ENCODE peak calls at places on chromosomes 16 and 17, in six cellular contexts. L, O, U, Q, K and R are unnamed samples.

GRCh38 chr17:64787921-64788271 is 125.8 kb upstream of the SMURF2 start:
- DNase-seq in L (no peak), O (no peak), U (no peak), Q (no peak), K (no peak), R (no peak)

GRCh38 chr17:74280093-74280513 is 6.1 kb downstream of the DNAI2 start:
- DNase-seq in L (no peak), O (peak; percentile 66), U (peak; percentile 42), Q (peak; percentile 52), K (peak; percentile 43), R (no peak)

GRCh38 chr16:81655474-81656162 is 123.5 kb upstream of the PLCG2 start:
- DNase-seq in L (no peak), O (no peak), U (no peak), Q (no peak), K (no peak), R (no peak)

GRCh38 chr16:90077757-90078593 is 844 bp upstream of the PRDM7 start:
- DNase-seq in L (no peak), O (peak; percentile 56), U (no peak), Q (peak; percentile 27), K (peak; percentile 66), R (peak; percentile 66)

GRCh38 chr17:8108972-8109668 is 9.2 kb downstream of the ALOXE3 start:
- DNase-seq in L (no peak), O (no peak), U (no peak), Q (no peak), K (no peak), R (no peak)

GRCh38 chr16:69108905-69109252 is 3.4 kb downstream of the HAS3 start:
- DNase-seq in L (no peak), O (no peak), U (no peak), Q (no peak), K (no peak), R (no peak)

GRCh38 chr17:21025446-21025845 is 17.4 kb downstream of the USP22 start:
- DNase-seq in L (no peak), O (no peak), U (no peak), Q (no peak), K (no peak), R (no peak)

GRCh38 chr17:82095777-82096708 is 2.0 kb downstream of the FASN start:
- DNase-seq in L (no peak), O (no peak), U (peak; percentile 10), Q (no peak), K (no peak), R (no peak)

GRCh38 chr17:19755392-19755791 is 7.3 kb upstream of the ALDH3A1 start:
- DNase-seq in L (no peak), O (no peak), U (no peak), Q (no peak), K (no peak), R (no peak)

GRCh38 chr16:569445-570254 is at the start of gene PIGQ:
- DNase-seq in L (no peak), O (peak; percentile 68), U (peak; percentile 71), Q (peak; percentile 58), K (peak; percentile 62), R (peak; percentile 45)

GRCh38 chr17:12928736-12929135 is 89.1 kb downstream of the ELAC2 start:
- DNase-seq in L (no peak), O (no peak), U (no peak), Q (no peak), K (no peak), R (no peak)

GRCh38 chr16:81551141-81551808 is 106.7 kb downstream of the CMIP start:
- DNase-seq in L (no peak), O (no peak), U (no peak), Q (no peak), K (no peak), R (no peak)

GRCh38 chr16:89360760-89361435 is 129.5 kb downstream of the ANKRD11 start:
- DNase-seq in L (no peak), O (peak; percentile 84), U (no peak), Q (peak; percentile 69), K (peak; percentile 87), R (peak; percentile 91)

GRCh38 chr16:86761117-86761971 is 183.0 kb downstream of the FOXL1 start:
- DNase-seq in L (peak; percentile 38), O (no peak), U (peak; percentile 69), Q (peak; percentile 25), K (no peak), R (peak; percentile 29)

GRCh38 chr16:868846-869822 is 68.6 kb upstream of the GNG13 start:
- DNase-seq in L (no peak), O (no peak), U (peak; percentile 6), Q (no peak), K (no peak), R (no peak)

GRCh38 chr17:12640364-12640763 is 25.3 kb upstream of the MYOCD start:
- DNase-seq in L (no peak), O (no peak), U (no peak), Q (no peak), K (no peak), R (no peak)

GRCh38 chr17:28916302-28916934 is 13.5 kb upstream of the DHRS13 start:
- DNase-seq in L (no peak), O (peak; percentile 34), U (no peak), Q (no peak), K (peak; percentile 42), R (no peak)

GRCh38 chr17:45311762-45312476 is 4.9 kb downstream of the MAP3K14 start:
- DNase-seq in L (no peak), O (peak; percentile 61), U (peak; percentile 63), Q (peak; percentile 45), K (peak; percentile 59), R (peak; percentile 26)

GRCh38 chr17:77822302-77823030 is 136.0 kb upstream of the TNRC6C start:
- DNase-seq in L (no peak), O (no peak), U (peak; percentile 59), Q (no peak), K (no peak), R (no peak)

GRCh38 chr16:88599092-88599733 is 29.0 kb downstream of the ZC3H18 start:
- DNase-seq in L (no peak), O (no peak), U (peak; percentile 88), Q (no peak), K (no peak), R (no peak)

GRCh38 chr16:1512174-1512573 is 19.0 kb downstream of the TELO2 start:
- DNase-seq in L (no peak), O (no peak), U (no peak), Q (no peak), K (no peak), R (no peak)

GRCh38 chr17:80279895-80280294 is 19.2 kb downstream of the RNF213 start:
- DNase-seq in L (peak; percentile 59), O (no peak), U (peak; percentile 73), Q (no peak), K (no peak), R (no peak)

GRCh38 chr17:58677204-58677880 is 14.5 kb downstream of the TEX14 start:
- DNase-seq in L (no peak), O (no peak), U (no peak), Q (no peak), K (no peak), R (no peak)

DNA sequence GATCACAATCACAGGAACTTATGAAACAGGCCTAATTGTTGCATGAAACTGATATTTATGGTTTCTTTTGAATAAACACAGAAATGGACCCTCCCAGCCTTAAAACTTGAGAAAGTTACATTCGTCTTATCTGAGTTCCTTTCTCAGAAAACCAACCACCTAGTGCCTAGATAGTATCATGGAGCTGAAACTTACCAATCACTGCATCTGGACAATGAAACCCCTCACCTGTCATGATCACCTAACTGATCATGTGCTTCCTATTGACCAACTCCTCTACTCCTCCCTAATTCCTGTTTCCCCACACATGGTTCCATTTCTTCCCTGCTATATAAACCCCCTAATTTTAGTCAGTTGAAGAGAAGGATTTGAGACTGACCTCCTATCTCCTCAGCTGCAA is 216.1 kb downstream of the SLC39A11 start:
- DNase-seq in L (no peak), O (no peak), U (no peak), Q (no peak), K (no peak), R (no peak)
- H3K4me3 ChIP-seq in L (no peak overlapping the region), O (no peak overlapping the region), U (no peak overlapping the region), Q (no peak overlapping the region), K (no peak overlapping the region), R (no peak overlapping the region)

GRCh38 chr16:85168732-85169256 is 56.5 kb upstream of the CIBAR2 start:
- DNase-seq in L (no peak), O (no peak), U (peak; percentile 74), Q (no peak), K (no peak), R (no peak)

GRCh38 chr16:85169333-85170065 is 57.2 kb upstream of the CIBAR2 start:
- DNase-seq in L (no peak), O (no peak), U (no peak), Q (no peak), K (no peak), R (no peak)

GRCh38 chr16:85166281-85166680 is 54.0 kb upstream of the CIBAR2 start:
- DNase-seq in L (no peak), O (no peak), U (no peak), Q (no peak), K (no peak), R (no peak)

GRCh38 chr16:85166699-85167588 is 54.7 kb upstream of the CIBAR2 start:
- DNase-seq in L (no peak), O (no peak), U (no peak), Q (no peak), K (no peak), R (no peak)

GRCh38 chr16:85167589-85168537 is 55.6 kb upstream of the CIBAR2 start:
- DNase-seq in L (no peak), O (no peak), U (no peak), Q (no peak), K (no peak), R (no peak)
- H3K4me3 ChIP-seq in L (no peak overlapping the region), O (no peak overlapping the region), U (peak overlapping the region; percentile 63), Q (no peak overlapping the region), K (no peak overlapping the region), R (no peak overlapping the region)

GRCh38 chr16:21611546-21612384 is 12.4 kb downstream of the METTL9 start:
- DNase-seq in L (peak; percentile 81), O (no peak), U (no peak), Q (no peak), K (no peak), R (no peak)
- H3K4me3 ChIP-seq in L (peak overlapping the region; percentile 13), O (no peak overlapping the region), U (no peak overlapping the region), Q (no peak overlapping the region), K (no peak overlapping the region), R (no peak overlapping the region)

GRCh38 chr17:15651583-15652110 is 32.1 kb upstream of the FBXW10B start:
- DNase-seq in L (peak; percentile 95), O (no peak), U (peak; percentile 97), Q (no peak), K (peak; percentile 3), R (peak; percentile 60)
- H3K4me3 ChIP-seq in L (peak overlapping the region; percentile 41), O (no peak overlapping the region), U (peak overlapping the region; percentile 74), Q (no peak overlapping the region), K (no peak overlapping the region), R (peak overlapping the region; percentile 11)

GRCh38 chr17:6191405-6192095 is 121.4 kb downstream of the WSCD1 start:
- DNase-seq in L (no peak), O (no peak), U (no peak), Q (no peak), K (no peak), R (no peak)
- H3K4me3 ChIP-seq in L (no peak overlapping the region), O (no peak overlapping the region), U (no peak overlapping the region), Q (no peak overlapping the region), K (no peak overlapping the region), R (no peak overlapping the region)

GRCh38 chr16:46826618-46827017 is 4.4 kb downstream of the C16orf87 start:
- DNase-seq in L (no peak), O (no peak), U (no peak), Q (no peak), K (no peak), R (no peak)

GRCh38 chr16:46817961-46818360 is 13.0 kb downstream of the C16orf87 start:
- DNase-seq in L (no peak), O (no peak), U (no peak), Q (no peak), K (no peak), R (no peak)

GRCh38 chr16:46822270-46822669 is 8.7 kb downstream of the C16orf87 start:
- DNase-seq in L (no peak), O (no peak), U (no peak), Q (no peak), K (no peak), R (no peak)
- H3K4me3 ChIP-seq in L (no peak overlapping the region), O (no peak overlapping the region), U (no peak overlapping the region), Q (no peak overlapping the region), K (no peak overlapping the region), R (no peak overlapping the region)